ENCODE peak calls at places on chromosomes 4 and X, in five cellular contexts. One of them, this sample, is unnamed.

GRCh38 chr4:41069838-41070237 is 144.5 kb downstream of the APBB2 start:
- DNase-seq in NCI-H1694 treated with DMSO at 0.1 percent for 48 hours: no peak
- DNase-seq in skeletal muscle cell: no peak
- DNase-seq in EL: no peak
- DNase-seq in heart left ventricle: no peak
- DNase-seq in this sample: no peak

GRCh38 chrX:6959006-6959405 is 188.5 kb upstream of the STS start:
- DNase-seq in EL: no peak
- DNase-seq in heart left ventricle: no peak
- DNase-seq in NCI-H1694 treated with DMSO at 0.1 percent for 48 hours: no peak
- DNase-seq in skeletal muscle cell: no peak
- DNase-seq in this sample: no peak

GRCh38 chr4:140359571-140360427 is 13.6 kb upstream of the SCOC start:
- DNase-seq in NCI-H1694 treated with DMSO at 0.1 percent for 48 hours: peak
- DNase-seq in skeletal muscle cell: no peak
- DNase-seq in heart left ventricle: peak
- DNase-seq in EL: peak
- DNase-seq in this sample: peak

GRCh38 chr4:91228659-91229058 is 1075.1 kb upstream of the GRID2 start:
- DNase-seq in heart left ventricle: no peak
- DNase-seq in EL: no peak
- DNase-seq in skeletal muscle cell: no peak
- DNase-seq in NCI-H1694 treated with DMSO at 0.1 percent for 48 hours: no peak
- DNase-seq in this sample: no peak

GRCh38 chr4:164997324-164997723 is 19.9 kb upstream of the TRIM61 start:
- DNase-seq in EL: peak
- DNase-seq in heart left ventricle: no peak
- DNase-seq in NCI-H1694 treated with DMSO at 0.1 percent for 48 hours: no peak
- DNase-seq in skeletal muscle cell: no peak
- DNase-seq in this sample: no peak

GRCh38 chr4:137124278-137124932 is 407.9 kb downstream of the PCDH18 start:
- DNase-seq in NCI-H1694 treated with DMSO at 0.1 percent for 48 hours: peak
- DNase-seq in skeletal muscle cell: peak
- DNase-seq in EL: peak
- DNase-seq in heart left ventricle: no peak
- DNase-seq in this sample: no peak

GRCh38 chr4:186606593-186606992 is 51.2 kb upstream of the MTNR1A start:
- DNase-seq in skeletal muscle cell: peak
- DNase-seq in EL: peak
- DNase-seq in heart left ventricle: no peak
- DNase-seq in NCI-H1694 treated with DMSO at 0.1 percent for 48 hours: no peak
- DNase-seq in this sample: no peak

GRCh38 chr4:32440391-32440790 is 1720.2 kb downstream of the PCDH7 start:
- DNase-seq in skeletal muscle cell: no peak
- DNase-seq in heart left ventricle: no peak
- DNase-seq in EL: no peak
- DNase-seq in NCI-H1694 treated with DMSO at 0.1 percent for 48 hours: no peak
- DNase-seq in this sample: no peak

GRCh38 chr4:159016527-159017137 is 86.2 kb upstream of the RAPGEF2 start:
- DNase-seq in heart left ventricle: no peak
- DNase-seq in skeletal muscle cell: no peak
- DNase-seq in EL: no peak
- DNase-seq in NCI-H1694 treated with DMSO at 0.1 percent for 48 hours: no peak
- DNase-seq in this sample: no peak

GRCh38 chrX:154373340-154374306 is 811 bp downstream of the FLNA start:
- DNase-seq in NCI-H1694 treated with DMSO at 0.1 percent for 48 hours: peak
- DNase-seq in EL: peak
- DNase-seq in heart left ventricle: peak
- DNase-seq in skeletal muscle cell: peak
- DNase-seq in this sample: peak

GRCh38 chrX:67587946-67588624 is 44.3 kb downstream of the AR start:
- DNase-seq in heart left ventricle: peak
- DNase-seq in skeletal muscle cell: peak
- DNase-seq in EL: no peak
- DNase-seq in NCI-H1694 treated with DMSO at 0.1 percent for 48 hours: no peak
- DNase-seq in this sample: peak

GRCh38 chr4:48450740-48451139 is 32.4 kb upstream of the SLC10A4 start:
- DNase-seq in NCI-H1694 treated with DMSO at 0.1 percent for 48 hours: no peak
- DNase-seq in EL: no peak
- DNase-seq in skeletal muscle cell: no peak
- DNase-seq in heart left ventricle: no peak
- DNase-seq in this sample: no peak

GRCh38 chrX:115713465-115713864 is 152.5 kb downstream of the PLS3 start:
- DNase-seq in skeletal muscle cell: no peak
- DNase-seq in heart left ventricle: no peak
- DNase-seq in NCI-H1694 treated with DMSO at 0.1 percent for 48 hours: no peak
- DNase-seq in EL: no peak
- DNase-seq in this sample: no peak

GRCh38 chrX:20594985-20595384 is 328.3 kb upstream of the RPS6KA3 start:
- DNase-seq in heart left ventricle: no peak
- DNase-seq in EL: no peak
- DNase-seq in NCI-H1694 treated with DMSO at 0.1 percent for 48 hours: no peak
- DNase-seq in skeletal muscle cell: no peak
- DNase-seq in this sample: no peak

GRCh38 chr4:98609946-98610345 is 48.5 kb downstream of the TSPAN5 start:
- DNase-seq in heart left ventricle: no peak
- DNase-seq in NCI-H1694 treated with DMSO at 0.1 percent for 48 hours: no peak
- DNase-seq in skeletal muscle cell: no peak
- DNase-seq in EL: peak
- DNase-seq in this sample: no peak

GRCh38 chr4:186104895-186105720 is 604 bp downstream of the FAM149A start:
- DNase-seq in skeletal muscle cell: no peak
- DNase-seq in NCI-H1694 treated with DMSO at 0.1 percent for 48 hours: no peak
- DNase-seq in EL: peak
- DNase-seq in heart left ventricle: no peak
- DNase-seq in this sample: peak

GRCh38 chr4:6772223-6772928 is 10.2 kb upstream of the KIAA0232 start:
- DNase-seq in NCI-H1694 treated with DMSO at 0.1 percent for 48 hours: peak
- DNase-seq in EL: peak
- DNase-seq in skeletal muscle cell: no peak
- DNase-seq in heart left ventricle: no peak
- DNase-seq in this sample: peak

GRCh38 chr4:123616970-123617392 is 220.4 kb downstream of the SPRY1 start:
- DNase-seq in heart left ventricle: peak
- DNase-seq in NCI-H1694 treated with DMSO at 0.1 percent for 48 hours: no peak
- DNase-seq in EL: no peak
- DNase-seq in skeletal muscle cell: no peak
- DNase-seq in this sample: peak

GRCh38 chr4:153651041-153651960 is 32.8 kb upstream of the TLR2 start:
- DNase-seq in EL: no peak
- DNase-seq in heart left ventricle: peak
- DNase-seq in skeletal muscle cell: no peak
- DNase-seq in NCI-H1694 treated with DMSO at 0.1 percent for 48 hours: no peak
- DNase-seq in this sample: peak

GRCh38 chr4:154184238-154184637 is 307.4 kb downstream of the DCHS2 start:
- DNase-seq in skeletal muscle cell: no peak
- DNase-seq in heart left ventricle: no peak
- DNase-seq in EL: no peak
- DNase-seq in NCI-H1694 treated with DMSO at 0.1 percent for 48 hours: no peak
- DNase-seq in this sample: no peak

GRCh38 chrX:111159232-111159631 is 63.2 kb downstream of the PAK3 start:
- DNase-seq in skeletal muscle cell: no peak
- DNase-seq in heart left ventricle: no peak
- DNase-seq in NCI-H1694 treated with DMSO at 0.1 percent for 48 hours: no peak
- DNase-seq in EL: no peak
- DNase-seq in this sample: no peak

GRCh38 chrX:34382416-34382815 is 250.3 kb upstream of the FAM47A start:
- DNase-seq in EL: peak
- DNase-seq in NCI-H1694 treated with DMSO at 0.1 percent for 48 hours: no peak
- DNase-seq in skeletal muscle cell: peak
- DNase-seq in heart left ventricle: no peak
- DNase-seq in this sample: no peak

GRCh38 chr4:47525154-47525819 is 40.2 kb downstream of the ATP10D start:
- DNase-seq in EL: peak
- DNase-seq in heart left ventricle: peak
- DNase-seq in NCI-H1694 treated with DMSO at 0.1 percent for 48 hours: no peak
- DNase-seq in skeletal muscle cell: peak
- DNase-seq in this sample: no peak

GRCh38 chr4:150381671-150382427 is 200.1 kb upstream of the MAB21L2 start:
- DNase-seq in NCI-H1694 treated with DMSO at 0.1 percent for 48 hours: no peak
- DNase-seq in skeletal muscle cell: no peak
- DNase-seq in heart left ventricle: no peak
- DNase-seq in EL: no peak
- DNase-seq in this sample: no peak

This sample was measured in left ventricle myocardium superior.